ENCODE peak calls at places on chromosome 1, in eight cellular contexts. G is esophagus muscularis mucosa; J is WTC11; N is fibroblast of lung; P is AG10803; M is CD4-positive, alpha-beta T cell; D is kidney; C is nephron progenitor cell. X is an unnamed sample.

GRCh38 chr1:8497196-8497878 is 179.4 kb downstream of the SLC45A1 start:
- DNase-seq in D (no peak), C (no peak), G (no peak), J (no peak), N (no peak), P (peak), M (no peak), X (peak)

GRCh38 chr1:211378844-211379243 is 52.2 kb downstream of the TRAF5 start:
- DNase-seq in J (no peak), D (no peak), G (no peak), C (no peak), P (peak), N (peak), M (no peak), X (peak)

GRCh38 chr1:3431686-3432085 is 22.8 kb upstream of the ARHGEF16 start:
- DNase-seq in N (no peak), P (no peak), D (peak), G (no peak), J (no peak), C (no peak), M (no peak), X (no peak)

GRCh38 chr1:9902060-9902452 is 8.0 kb downstream of the CTNNBIP1 start:
- DNase-seq in C (no peak), P (no peak), J (no peak), G (no peak), N (no peak), M (no peak), D (no peak), X (no peak)

GRCh38 chr1:244864253-244865027 is at the start of gene HNRNPU:
- DNase-seq in N (peak), P (peak), M (peak), G (peak), C (peak), J (peak), D (peak), X (peak)

GRCh38 chr1:8259498-8260290 is 58.2 kb upstream of the SLC45A1 start:
- DNase-seq in D (peak), P (peak), N (peak), M (no peak), C (no peak), J (no peak), G (no peak), X (peak)

GRCh38 chr1:158527190-158527815 is 26.9 kb downstream of the OR6Y1 start:
- DNase-seq in N (peak), D (no peak), G (no peak), M (no peak), J (no peak), C (no peak), P (peak), X (peak)

GRCh38 chr1:30111431-30111830 is 612.0 kb downstream of the MATN1 start:
- DNase-seq in G (no peak), M (no peak), C (peak), D (peak), J (peak), P (peak), N (peak), X (peak)

GRCh38 chr1:15541231-15541792 is 14.7 kb downstream of the DNAJC16 start:
- DNase-seq in D (no peak), N (no peak), P (no peak), G (no peak), C (no peak), J (no peak), M (no peak), X (no peak)

GRCh38 chr1:191695865-191696264 is 462.4 kb upstream of the RGS18 start:
- DNase-seq in D (no peak), J (no peak), N (no peak), C (no peak), P (no peak), G (no peak), M (no peak), X (no peak)

GRCh38 chr1:226064816-226065248 is 2.3 kb downstream of the H3-3A start:
- DNase-seq in N (peak), M (no peak), J (no peak), C (peak), D (no peak), P (peak), G (no peak), X (peak)

GRCh38 chr1:59355361-59355760 is 58.5 kb downstream of the FGGY start:
- DNase-seq in M (no peak), D (no peak), C (no peak), J (no peak), P (no peak), N (no peak), G (no peak), X (no peak)

GRCh38 chr1:201447911-201448871 is 20.8 kb downstream of the PHLDA3 start:
- DNase-seq in N (peak), C (peak), J (peak), D (peak), G (no peak), M (peak), P (peak), X (peak)

GRCh38 chr1:192763243-192763642 is 45.6 kb upstream of the RGS2 start:
- DNase-seq in M (no peak), P (peak), G (no peak), D (no peak), N (peak), C (no peak), J (no peak), X (peak)

GRCh38 chr1:61264825-61265242 is 182.5 kb downstream of the NFIA start:
- DNase-seq in C (no peak), P (no peak), J (no peak), N (no peak), D (no peak), M (no peak), G (no peak), X (no peak)

GRCh38 chr1:2151252-2151651 is 43.3 kb downstream of the FAAP20 start:
- DNase-seq in G (no peak), C (no peak), D (no peak), P (no peak), M (no peak), J (no peak), N (no peak), X (no peak)

GRCh38 chr1:43799656-43800629 is 92.6 kb downstream of the ST3GAL3 start:
- DNase-seq in M (no peak), J (no peak), N (peak), C (no peak), P (peak), D (no peak), G (no peak), X (no peak)

GRCh38 chr1:171212607-171213347 is 27.7 kb downstream of the FMO2 start:
- DNase-seq in J (no peak), N (no peak), M (no peak), D (no peak), G (no peak), C (no peak), P (no peak), X (no peak)

GRCh38 chr1:96075704-96076455 is 645.7 kb upstream of the PTBP2 start:
- DNase-seq in N (peak), J (no peak), C (no peak), P (no peak), M (no peak), D (no peak), G (no peak), X (peak)

GRCh38 chr1:54581621-54582035 is 33.6 kb downstream of the ACOT11 start:
- DNase-seq in N (peak), J (no peak), C (no peak), D (peak), G (peak), M (no peak), P (peak), X (peak)

GRCh38 chr1:200901350-200901749 is 6.7 kb downstream of the INAVA start:
- DNase-seq in G (no peak), C (no peak), P (no peak), N (no peak), J (no peak), M (no peak), D (no peak), X (no peak)

GRCh38 chr1:48127735-48128685 is 94.5 kb upstream of the SLC5A9 start:
- DNase-seq in P (no peak), G (no peak), J (no peak), C (no peak), N (no peak), M (no peak), D (no peak), X (peak)

GRCh38 chr1:84688461-84689061 is 1.7 kb downstream of the SSX2IP start:
- DNase-seq in G (no peak), M (no peak), N (peak), C (no peak), P (no peak), J (no peak), D (no peak), X (peak)

GRCh38 chr1:223231011-223231572 is 88.0 kb upstream of the TLR5 start:
- DNase-seq in G (no peak), M (no peak), P (no peak), C (no peak), N (no peak), D (peak), J (no peak), X (no peak)

DNA sequence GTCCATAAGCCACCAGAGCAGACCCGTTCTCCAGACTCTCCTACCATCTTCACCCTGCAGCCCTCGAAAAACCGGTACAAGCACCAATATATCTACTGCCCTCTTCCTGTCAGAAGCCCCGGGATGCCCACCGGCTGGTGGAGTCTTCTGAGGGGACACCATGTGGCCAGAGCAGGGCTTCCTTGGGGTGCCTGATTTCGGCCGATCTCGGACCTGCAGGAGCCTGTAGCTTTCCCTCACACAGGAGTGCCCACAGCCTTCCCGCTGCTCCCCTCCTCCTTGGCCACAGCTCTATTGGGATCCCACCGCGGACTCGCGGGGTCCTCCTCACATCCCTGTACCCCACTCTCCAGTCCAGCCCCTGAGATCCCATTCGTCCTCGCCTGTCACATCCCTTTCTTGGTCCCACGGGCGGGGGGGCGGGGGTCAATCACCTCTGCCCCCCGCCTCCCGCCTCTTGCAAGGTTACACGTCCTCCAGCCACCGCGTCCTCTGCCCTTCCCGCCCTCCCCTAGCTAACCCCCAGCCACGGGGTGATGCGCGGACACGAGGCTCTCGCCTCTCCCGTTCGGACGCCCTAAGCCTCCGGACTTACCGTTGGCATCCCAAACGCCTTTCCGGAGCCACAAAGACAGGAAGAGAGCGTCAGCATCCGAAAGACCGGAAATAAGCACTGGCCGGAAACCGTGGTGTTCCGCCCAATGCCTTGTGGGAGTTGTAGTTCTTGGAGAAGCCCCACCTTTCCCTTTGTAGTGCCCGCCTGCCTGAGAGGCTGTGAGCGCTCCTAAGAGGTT is at the start of gene SSR2:
- DNase-seq in J (peak), N (peak), C (peak), P (peak), D (peak), G (peak), M (peak), X (peak)
- TF ChIP-seq CTCF in J (no peak), N (no peak), C (no peak), P (peak), D (no peak), G (no peak), M (no peak), X (no peak)

GRCh38 chr1:228417061-228417460 is 400 bp upstream of the TRIM17 start:
- DNase-seq in G (no peak), D (no peak), C (no peak), J (no peak), M (no peak), P (no peak), N (no peak), X (no peak)

GRCh38 chr1:228417471-228418203 is 976 bp upstream of the TRIM17 start:
- DNase-seq in G (no peak), D (no peak), C (no peak), M (no peak), P (peak), J (no peak), N (peak), X (peak)

GRCh38 chr1:228415221-228415620 is 1.4 kb downstream of the TRIM17 start:
- DNase-seq in C (no peak), M (no peak), D (no peak), P (no peak), G (no peak), J (no peak), N (no peak), X (no peak)

GRCh38 chr1:228415853-228416216 is 826 bp downstream of the TRIM17 start:
- DNase-seq in P (no peak), C (no peak), J (no peak), N (no peak), D (no peak), G (no peak), M (no peak), X (no peak)

GRCh38 chr1:228416217-228416971 is at the start of gene TRIM17:
- DNase-seq in C (peak), G (no peak), D (no peak), P (no peak), J (peak), N (peak), M (peak), X (no peak)
- TF ChIP-seq CTCF in C (peak), G (no peak), D (peak), P (peak), J (peak), N (peak), M (no peak), X (peak)

DNA sequence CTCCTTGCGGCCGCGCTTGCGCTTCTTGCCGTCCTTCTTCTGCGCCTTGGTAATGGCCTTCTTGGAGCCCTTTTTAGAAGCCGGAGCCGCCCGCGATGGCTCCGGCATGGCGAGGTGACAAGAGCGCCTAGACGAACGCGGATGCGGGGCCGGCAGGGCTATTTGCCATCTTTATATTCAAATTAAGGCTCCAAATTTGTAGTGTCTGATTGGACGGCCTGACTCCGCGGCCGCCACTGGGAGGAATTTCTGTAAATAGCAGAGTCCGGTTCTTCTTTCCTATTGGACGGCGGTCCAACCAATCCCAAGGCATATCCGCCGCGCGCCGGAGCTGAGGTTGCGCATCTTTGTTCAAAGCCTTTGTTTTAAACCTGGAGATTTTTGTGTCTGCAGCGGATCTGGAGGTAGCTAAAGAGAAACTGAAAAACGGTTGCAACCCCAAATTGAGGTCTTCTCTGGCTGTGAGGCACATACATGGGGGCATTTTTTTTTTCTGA is 22.6 kb upstream of the RNF187 start:
- DNase-seq in J (peak), N (peak), G (peak), C (peak), P (peak), D (peak), M (peak), X (peak)
- TF ChIP-seq CTCF in J (no peak), N (no peak), G (no peak), C (no peak), P (no peak), D (no peak), M (no peak), X (no peak)

GRCh38 chr1:42335050-42335808 is at the start of gene FOXJ3:
- DNase-seq in G (peak), M (peak), D (peak), J (peak), C (peak), N (peak), P (peak), X (peak)
- TF ChIP-seq CTCF in G (peak), M (no peak), D (no peak), J (no peak), C (no peak), N (no peak), P (peak), X (no peak)

DNA sequence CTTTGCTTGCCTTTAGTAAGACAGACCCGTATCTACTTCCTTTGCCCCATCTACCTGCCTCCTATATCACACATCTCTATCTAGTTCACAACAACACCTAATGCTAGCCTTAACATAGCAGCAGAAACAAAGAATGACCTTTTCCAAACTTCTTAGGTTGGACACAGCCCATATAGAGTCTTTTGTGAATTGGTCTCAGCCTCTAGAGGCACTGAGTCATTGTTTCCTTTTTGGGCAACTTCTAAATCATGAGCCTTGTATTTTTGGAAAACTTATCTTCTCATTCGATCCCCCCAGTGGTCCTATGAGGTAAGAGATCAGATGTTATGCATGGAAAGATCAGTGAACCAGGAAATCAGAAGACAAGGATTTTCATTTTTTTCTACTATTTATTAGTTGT is 679.4 kb upstream of the USP24 start:
- DNase-seq in P (peak), J (no peak), C (no peak), G (no peak), D (no peak), N (peak), M (no peak), X (no peak)
- TF ChIP-seq CTCF in P (peak), J (no peak), C (no peak), G (no peak), D (no peak), N (no peak), M (no peak), X (no peak)

DNA sequence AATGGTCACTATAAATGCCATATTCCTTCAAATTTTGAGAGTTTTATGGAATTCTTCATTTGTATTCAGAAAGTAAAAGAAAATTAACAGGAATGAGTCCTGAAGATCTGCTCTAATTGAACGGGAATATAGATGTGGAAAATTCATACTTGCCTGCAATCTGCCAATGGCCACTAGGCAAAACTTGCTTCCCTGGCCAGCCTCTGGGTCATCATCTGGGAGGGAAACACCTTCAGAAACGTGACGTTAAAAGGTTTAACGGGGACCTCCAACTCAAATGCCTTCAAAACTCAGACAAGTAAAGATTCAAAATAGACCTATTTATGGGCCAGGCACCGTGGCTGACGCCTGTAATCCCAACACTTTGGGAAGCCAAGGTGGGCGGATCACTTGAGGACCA is 21.7 kb upstream of the CTSK start:
- DNase-seq in C (no peak), J (no peak), M (no peak), D (no peak), N (no peak), G (no peak), P (no peak), X (no peak)
- TF ChIP-seq CTCF in C (peak), J (no peak), M (no peak), D (no peak), N (peak), G (no peak), P (peak), X (peak)

GRCh38 chr1:76866566-76866965 is 714 bp upstream of the ST6GALNAC5 start:
- DNase-seq in D (no peak), P (peak), N (peak), J (no peak), G (no peak), M (no peak), C (no peak), X (no peak)

GRCh38 chr1:76868916-76869315 is 1.6 kb downstream of the ST6GALNAC5 start:
- DNase-seq in N (peak), D (peak), J (peak), G (no peak), C (peak), P (no peak), M (no peak), X (no peak)

GRCh38 chr1:76870037-76870436 is 2.8 kb downstream of the ST6GALNAC5 start:
- DNase-seq in G (no peak), C (no peak), M (no peak), D (no peak), N (no peak), J (no peak), P (no peak), X (no peak)

GRCh38 chr1:76867342-76868130 is at the start of gene ST6GALNAC5:
- DNase-seq in J (peak), P (peak), G (no peak), N (peak), M (no peak), C (peak), D (peak), X (no peak)

DNA sequence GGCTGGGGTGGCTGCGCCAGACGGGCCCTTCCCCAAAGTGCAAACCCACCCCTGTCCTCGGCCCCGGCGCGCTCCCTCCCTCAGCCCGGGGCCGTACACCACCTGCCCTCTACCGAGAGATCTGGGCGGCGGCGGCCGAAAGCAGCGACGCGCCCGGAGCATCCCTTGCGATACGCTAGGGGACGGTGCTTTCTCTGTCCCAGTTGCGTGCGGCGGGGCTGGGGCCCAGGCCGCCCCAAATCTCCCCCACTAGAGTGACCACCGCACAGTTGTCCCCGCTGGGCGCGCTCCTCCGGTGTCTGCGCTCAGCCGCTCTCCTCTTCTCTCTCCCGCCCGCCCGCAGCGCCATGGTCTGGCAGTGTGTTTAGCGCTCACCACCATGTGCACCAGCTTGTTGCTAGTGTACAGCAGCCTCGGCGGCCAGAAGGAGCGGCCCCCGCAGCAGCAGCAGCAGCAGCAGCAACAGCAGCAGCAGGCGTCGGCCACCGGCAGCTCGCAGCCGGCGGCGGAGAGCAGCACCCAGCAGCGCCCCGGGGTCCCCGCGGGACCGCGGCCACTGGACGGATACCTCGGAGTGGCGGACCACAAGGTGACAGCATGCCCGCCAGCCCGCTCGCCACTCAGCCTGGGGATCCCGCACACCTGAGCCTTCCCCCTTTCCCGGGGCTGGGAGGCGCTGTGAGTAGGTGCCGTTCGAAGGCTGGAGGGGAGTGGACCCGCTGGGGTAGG is 1.0 kb downstream of the ST6GALNAC5 start:
- DNase-seq in D (peak), J (peak), M (no peak), C (peak), N (peak), G (no peak), P (peak), X (no peak)
- TF ChIP-seq CTCF in D (no peak), J (no peak), M (no peak), C (no peak), N (no peak), G (no peak), P (peak), X (no peak)

DNA sequence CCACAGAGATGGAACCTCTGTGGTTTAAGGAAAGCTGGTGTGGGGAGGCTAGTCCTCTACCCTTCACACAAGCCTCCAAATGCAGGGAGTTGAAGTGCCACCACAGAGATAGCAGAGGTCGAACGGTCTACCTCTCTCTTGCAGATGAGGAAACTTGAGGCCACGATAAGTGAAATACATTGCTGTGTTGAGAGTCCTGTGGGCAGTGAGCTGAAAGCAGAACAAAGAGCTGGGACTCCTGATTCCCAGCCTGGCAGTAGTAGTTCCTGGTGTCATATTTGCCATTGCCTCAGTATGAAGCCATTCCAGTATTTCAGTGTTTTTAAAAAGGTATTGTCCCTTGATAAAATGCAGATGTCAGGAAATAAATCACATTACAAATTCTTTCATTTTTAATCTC is 28.6 kb downstream of the AK4 start:
- DNase-seq in G (no peak), D (no peak), N (peak), C (no peak), M (no peak), J (no peak), P (no peak), X (no peak)
- TF ChIP-seq CTCF in G (no peak), D (no peak), N (no peak), C (no peak), M (no peak), J (no peak), P (no peak), X (no peak)